ENCODE peak calls at places on chromosomes 4 and X, in four cellular contexts. L is HepG2, U is K562, D is A549. K is an unnamed sample.

GRCh38 chrX:96883608-96884007 is at the start of gene RPA4:
- DNase-seq in U (no peak), D (no peak), L (no peak), K (no peak)

GRCh38 chr4:15375707-15376106 is 52.1 kb upstream of the C1QTNF7 start:
- DNase-seq in D (no peak), L (no peak), U (no peak), K (no peak)

GRCh38 chrX:51614353-51614752 is 4.4 kb downstream of the CENPVL3 start:
- DNase-seq in U (peak), D (peak), L (peak), K (no peak)

GRCh38 chr4:1400861-1401408 is 5.3 kb downstream of the NKX1-1 start:
- DNase-seq in D (no peak), U (no peak), L (no peak), K (peak)

GRCh38 chrX:134374910-134375309 is 85.1 kb upstream of the HPRT1 start:
- DNase-seq in U (no peak), D (no peak), L (no peak), K (no peak)

GRCh38 chr4:163525982-163526381 is 31.5 kb downstream of the TMA16 start:
- DNase-seq in L (no peak), U (no peak), D (no peak), K (no peak)

GRCh38 chr4:62275470-62275869 is 1075.3 kb downstream of the ADGRL3 start:
- DNase-seq in U (no peak), D (no peak), L (no peak), K (no peak)

GRCh38 chr4:144647095-144647959 is 1.4 kb downstream of the HHIP start:
- DNase-seq in U (peak), D (peak), L (no peak), K (peak)

GRCh38 chr4:41061482-41062185 is 152.7 kb downstream of the APBB2 start:
- DNase-seq in D (no peak), U (no peak), L (no peak), K (no peak)

GRCh38 chrX:134568617-134569016 is 89.7 kb downstream of the PLAC1 start:
- DNase-seq in U (no peak), L (no peak), D (no peak), K (no peak)

GRCh38 chrX:153917814-153918213 is 8.2 kb downstream of the ARHGAP4 start:
- DNase-seq in L (no peak), D (no peak), U (no peak), K (no peak)

GRCh38 chr4:142645478-142646108 is 200.5 kb downstream of the INPP4B start:
- DNase-seq in D (no peak), L (no peak), U (no peak), K (no peak)

GRCh38 chrX:20681691-20682090 is 415.0 kb upstream of the RPS6KA3 start:
- DNase-seq in U (no peak), D (no peak), L (no peak), K (no peak)

GRCh38 chrX:96703379-96703778 is 18.7 kb downstream of the DIAPH2 start:
- DNase-seq in D (no peak), U (no peak), L (no peak), K (no peak)

GRCh38 chr4:41644288-41644914 is 104.1 kb downstream of the PHOX2B start:
- DNase-seq in L (peak), U (peak), D (no peak), K (peak)

GRCh38 chr4:149280886-149281285 is 534.8 kb downstream of the IQCM start:
- DNase-seq in L (no peak), D (no peak), U (no peak), K (no peak)

GRCh38 chr4:83657336-83657735 is 121.4 kb downstream of the GPAT3 start:
- DNase-seq in D (no peak), U (no peak), L (no peak), K (no peak)

GRCh38 chr4:115090483-115091075 is 22.8 kb downstream of the NDST4 start:
- DNase-seq in D (no peak), U (no peak), L (peak), K (no peak)

GRCh38 chrX:98607739-98608138 is 1724.0 kb downstream of the RPA4 start:
- DNase-seq in L (no peak), D (no peak), U (no peak), K (no peak)

GRCh38 chr4:57055873-57056272 is 54.3 kb downstream of the IGFBP7 start:
- DNase-seq in D (no peak), L (no peak), U (no peak), K (no peak)

GRCh38 chr4:8215001-8215427 is 15.9 kb downstream of the SH3TC1 start:
- DNase-seq in U (no peak), L (no peak), D (no peak), K (no peak)

GRCh38 chrX:123013141-123013540 is 170.9 kb upstream of the GRIA3 start:
- DNase-seq in L (no peak), U (no peak), D (no peak), K (no peak)

GRCh38 chr4:80454040-80454439 is 118.5 kb downstream of the CFAP299 start:
- DNase-seq in L (no peak), U (no peak), D (no peak), K (no peak)

GRCh38 chrX:48521353-48522243 is at the start of gene EBP:
- DNase-seq in D (peak), L (peak), U (peak), K (peak)

GRCh38 chr4:66606215-66606614 is 935.9 kb upstream of the EPHA5 start:
- DNase-seq in L (no peak), U (no peak), D (no peak), K (no peak)

GRCh38 chr4:103098331-103098730 is 1.3 kb downstream of the BDH2 start:
- DNase-seq in U (no peak), D (no peak), L (no peak), K (no peak)

GRCh38 chr4:1563241-1563640 is 120.9 kb downstream of the FAM53A start:
- DNase-seq in U (no peak), L (no peak), D (no peak), K (no peak)

GRCh38 chr4:89598602-89599001 is 238.4 kb downstream of the SNCA start:
- DNase-seq in D (peak), L (peak), U (no peak), K (no peak)

GRCh38 chrX:132491191-132491590 is 2.4 kb upstream of the MBNL3 start:
- DNase-seq in L (peak), D (no peak), U (no peak), K (no peak)

GRCh38 chrX:85992811-85993229 is 54.5 kb downstream of the CHM start:
- DNase-seq in D (no peak), L (peak), U (no peak), K (no peak)
- TF ChIP-seq JUN in D (no peak), L (no peak), U (no peak), K (no peak)

DNA sequence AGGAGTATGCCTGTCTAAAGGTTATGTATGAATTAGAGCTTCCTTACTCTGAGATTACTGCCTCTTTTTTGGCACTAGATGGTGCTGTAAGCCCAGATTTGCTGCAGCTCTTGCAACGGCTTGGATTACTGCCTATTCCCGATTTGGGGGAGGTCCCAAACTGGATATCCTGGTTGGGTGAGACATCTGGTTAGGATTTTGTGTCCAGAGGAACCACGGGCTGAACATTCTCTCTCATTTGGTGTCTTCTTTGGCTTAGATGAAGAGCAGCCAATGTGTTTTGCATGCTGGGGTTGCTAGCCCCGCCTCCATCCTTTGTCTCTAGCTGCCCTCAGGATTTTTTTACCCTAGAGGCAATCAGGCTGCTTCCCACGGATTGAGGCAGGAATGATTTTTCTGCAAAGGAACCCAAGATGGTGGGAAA is 31.9 kb downstream of the F8A1 start:
- DNase-seq in U (peak), D (peak), L (peak), K (peak)
- TF ChIP-seq HMGXB4 in U (no peak), D (no peak), L (no peak), K (no peak)

GRCh38 chrX:136159615-136160025 is 12.3 kb downstream of the FHL1 start:
- DNase-seq in L (no peak), U (no peak), D (no peak), K (no peak)
- TF ChIP-seq JUN in L (no peak), U (no peak), D (no peak), K (no peak)

GRCh38 chrX:141443922-141444321 is 140.6 kb downstream of the SPANXA1 start:
- DNase-seq in U (no peak), D (no peak), L (no peak), K (no peak)

GRCh38 chrX:141439651-141440050 is 144.9 kb downstream of the SPANXA1 start:
- DNase-seq in L (no peak), D (no peak), U (no peak), K (no peak)
- TF ChIP-seq HMGXB4 in L (no peak), D (no peak), U (no peak), K (no peak)

DNA sequence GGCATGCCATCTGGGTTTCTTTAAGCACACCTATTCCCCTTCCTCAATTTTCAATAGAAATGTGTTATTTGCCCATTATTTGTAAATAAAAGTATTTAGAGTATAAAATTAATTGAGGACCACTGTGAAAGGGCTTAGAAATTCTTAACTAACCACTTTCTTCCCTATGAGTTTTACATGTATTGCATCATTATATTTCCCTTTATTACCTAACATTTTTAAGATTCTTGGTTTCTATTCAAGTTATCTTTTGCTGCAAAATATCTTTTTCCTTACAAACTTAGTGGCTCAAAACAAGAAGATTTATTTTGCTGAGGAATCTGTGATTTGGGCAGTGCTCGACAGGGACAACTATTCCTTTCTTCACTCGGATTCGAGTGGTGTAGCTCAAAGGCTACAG is 40.5 kb downstream of the GRID2 start:
- DNase-seq in U (no peak), L (no peak), D (no peak), K (no peak)
- TF ChIP-seq JUN in U (no peak), L (no peak), D (no peak), K (no peak)

GRCh38 chrX:131270085-131270484 is 19.0 kb downstream of the IGSF1 start:
- DNase-seq in L (no peak), D (no peak), U (no peak), K (no peak)
- TF ChIP-seq HMGXB4 in L (no peak), D (no peak), U (no peak), K (no peak)

DNA sequence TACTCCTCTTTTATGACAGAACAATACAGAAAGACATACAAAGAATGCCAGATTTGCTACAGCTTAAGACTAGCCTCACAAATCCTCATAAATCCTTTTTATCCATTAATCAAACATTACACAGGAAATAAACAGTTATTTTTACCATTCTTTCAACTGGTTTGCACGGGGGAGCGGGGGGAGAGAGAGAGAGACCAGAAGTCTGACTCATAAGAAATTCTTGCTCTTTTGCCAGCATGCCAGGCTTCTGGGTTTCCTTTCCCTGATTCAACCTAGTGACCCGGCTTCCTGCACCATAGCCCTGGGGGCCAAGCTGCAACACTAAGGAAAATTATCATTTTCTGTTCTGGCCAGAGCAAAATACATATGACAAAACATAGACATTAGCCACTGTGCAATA is 6.8 kb upstream of the RRAGB start:
- DNase-seq in U (no peak), L (no peak), D (no peak), K (no peak)
- TF ChIP-seq JUN in U (no peak), L (no peak), D (no peak), K (no peak)

DNA sequence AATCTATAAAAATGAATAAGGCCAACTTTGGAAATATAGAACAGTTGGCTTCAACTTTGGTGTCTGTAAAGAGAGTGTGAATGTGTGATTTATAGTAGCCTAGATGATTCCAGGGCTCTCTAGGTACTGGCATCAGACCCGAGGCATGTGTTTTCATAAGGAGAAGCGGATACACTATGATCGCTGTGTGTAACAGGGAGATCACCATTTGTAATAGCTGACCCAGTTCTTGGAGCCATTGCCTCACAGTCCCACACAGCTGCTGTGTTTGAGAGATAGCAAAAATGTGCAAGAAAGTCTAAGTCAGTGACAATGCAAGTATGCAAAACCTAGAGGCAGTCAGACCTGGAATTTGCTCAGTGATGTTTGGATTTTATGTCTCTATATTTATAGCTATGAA is 135.1 kb downstream of the REPS2 start:
- DNase-seq in U (no peak), D (no peak), L (no peak), K (no peak)
- TF ChIP-seq HMGXB4 in U (no peak), D (no peak), L (no peak), K (no peak)

K was measured in WTC11.